ENCODE peak calls at places on chromosomes 11 and 22, in nine cellular contexts. I is K562, S is thoracic aorta, L is ovary, E is HL-60, O is tibial artery, K is esophagus muscularis mucosa, Z is body of pancreas, P is HepG2. W is an unnamed sample.

GRCh38 chr11:74691755-74692154 is 39.5 kb downstream of the CHRDL2 start:
- DNase-seq in E (no peak), I (no peak), O (no peak), P (no peak), S (no peak), K (no peak), Z (no peak), L (no peak), W (no peak)

GRCh38 chr11:119727523-119728081 is 1.4 kb downstream of the NECTIN1 start:
- DNase-seq in O (no peak), Z (peak; percentile 65), K (no peak), S (no peak), P (no peak), L (peak; percentile 32), E (no peak), I (peak; percentile 39), W (no peak)

GRCh38 chr22:19880786-19881569 is 26.3 kb upstream of the GNB1L start:
- DNase-seq in K (no peak), L (peak; percentile 21), Z (peak; percentile 24), E (no peak), S (no peak), I (peak; percentile 90), P (peak; percentile 96), O (peak; percentile 64), W (peak; percentile 40)

GRCh38 chr22:32389685-32390084 is 22.4 kb downstream of the RTCB start:
- DNase-seq in O (no peak), I (no peak), P (no peak), K (no peak), L (no peak), Z (no peak), S (no peak), E (no peak), W (peak; percentile 38)

GRCh38 chr11:1202776-1203504 is 19.9 kb upstream of the MUC5B start:
- DNase-seq in L (peak; percentile 53), I (peak; percentile 91), P (peak; percentile 24), Z (peak; percentile 64), E (peak; percentile 24), K (no peak), S (no peak), O (peak; percentile 73), W (peak; percentile 51)

GRCh38 chr22:26485991-26486390 is 2.3 kb downstream of the SRRD start:
- DNase-seq in L (no peak), I (no peak), K (no peak), O (no peak), P (no peak), S (no peak), Z (no peak), E (no peak), W (no peak)

GRCh38 chr22:38350444-38351359 is 33.5 kb upstream of the CSNK1E start:
- DNase-seq in Z (no peak), I (no peak), E (no peak), P (no peak), K (peak; percentile 62), O (peak; percentile 51), L (no peak), S (no peak), W (peak; percentile 28)

GRCh38 chr11:57597461-57597892 is at the start of gene SERPING1:
- DNase-seq in Z (peak; percentile 61), I (no peak), K (peak; percentile 97), E (no peak), P (no peak), O (peak; percentile 93), S (peak; percentile 58), L (peak; percentile 90), W (peak; percentile 41)

GRCh38 chr11:119754656-119755350 is 25.8 kb upstream of the NECTIN1 start:
- DNase-seq in O (no peak), S (no peak), Z (no peak), K (no peak), E (no peak), L (no peak), P (no peak), I (no peak), W (no peak)

GRCh38 chr22:43408009-43408408 is 3.8 kb upstream of the MPPED1 start:
- DNase-seq in Z (no peak), S (no peak), K (no peak), O (no peak), P (peak; percentile 46), E (no peak), L (no peak), I (no peak), W (no peak)

GRCh38 chr22:30416843-30417242 is 8.7 kb upstream of the MTFP1 start:
- DNase-seq in L (no peak), K (no peak), P (no peak), I (no peak), Z (no peak), O (no peak), E (no peak), S (no peak), W (no peak)

GRCh38 chr22:30413745-30414524 is 11.6 kb upstream of the MTFP1 start:
- DNase-seq in O (no peak), Z (no peak), I (no peak), L (no peak), S (no peak), E (no peak), P (no peak), K (no peak), W (no peak)

GRCh38 chr22:30413001-30413400 is 12.6 kb upstream of the MTFP1 start:
- DNase-seq in K (no peak), S (no peak), O (no peak), I (no peak), P (no peak), L (no peak), Z (no peak), E (no peak), W (no peak)

GRCh38 chr22:30414525-30415047 is 11.0 kb upstream of the MTFP1 start:
- DNase-seq in K (no peak), Z (no peak), I (no peak), S (no peak), O (no peak), P (no peak), E (no peak), L (no peak), W (no peak)

GRCh38 chr22:30416403-30416802 is 9.2 kb upstream of the MTFP1 start:
- DNase-seq in E (no peak), Z (no peak), S (no peak), P (peak; percentile 70), L (no peak), K (no peak), O (no peak), I (no peak), W (no peak)
- H3K27ac ChIP-seq in E (no peak overlapping the region), Z (no peak overlapping the region), S (no peak overlapping the region), P (no peak overlapping the region), L (no peak overlapping the region), K (no peak overlapping the region), O (no peak overlapping the region), I (no peak overlapping the region), W (peak overlapping the region; percentile 88)

DNA sequence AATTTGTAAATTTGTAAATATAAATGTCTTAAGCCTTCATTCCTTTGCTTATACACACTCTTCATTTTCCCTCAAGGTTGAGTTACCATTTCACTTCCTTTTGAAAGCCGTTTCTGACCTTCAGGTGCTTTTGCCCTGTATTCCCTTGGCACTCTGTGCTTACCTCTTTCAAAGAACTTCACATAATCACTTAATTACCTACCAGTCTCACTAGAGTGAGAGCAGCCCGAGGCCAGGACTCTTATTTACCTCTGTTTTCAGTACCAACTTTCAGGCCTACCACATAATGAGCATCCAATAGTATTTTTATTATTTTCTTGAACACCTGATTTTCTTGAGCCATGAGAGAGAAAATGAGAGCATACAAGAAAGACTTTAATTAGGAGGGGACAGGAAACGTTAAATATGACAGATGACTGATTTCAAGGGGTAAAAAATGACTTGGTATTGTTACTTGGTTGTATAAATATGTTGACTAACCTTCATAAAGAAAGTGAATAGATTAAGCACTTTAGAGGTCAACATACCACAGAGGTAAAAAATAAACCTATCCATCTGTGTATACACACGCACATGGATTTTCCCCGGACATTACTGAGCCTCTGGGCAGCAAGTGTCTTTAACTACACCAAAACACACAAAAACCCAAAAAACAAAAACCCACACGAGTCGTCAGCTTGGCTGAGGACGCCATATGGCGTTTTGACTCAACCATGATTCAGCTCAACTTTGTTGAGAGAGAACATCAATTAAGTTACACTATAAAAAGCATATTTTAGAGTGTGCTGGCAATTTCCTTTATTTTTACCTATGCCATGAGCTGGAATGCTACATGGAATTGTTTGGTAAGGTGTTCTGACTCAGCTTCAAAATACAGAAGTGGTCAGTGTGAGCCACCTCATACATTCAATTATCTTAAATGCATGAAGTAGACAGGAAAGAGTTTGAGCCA is 7.6 kb downstream of the ATXN10 start:
- DNase-seq in E (no peak), L (no peak), P (no peak), K (no peak), Z (no peak), O (no peak), S (no peak), I (no peak), W (no peak)
- H3K4me3 ChIP-seq in E (no peak overlapping the region), L (no peak overlapping the region), P (no peak overlapping the region), K (no peak overlapping the region), Z (no peak overlapping the region), O (no peak overlapping the region), S (no peak overlapping the region), I (no peak overlapping the region), W (no peak overlapping the region)

GRCh38 chr22:45298934-45299505 is 10.7 kb upstream of the FAM118A start:
- DNase-seq in K (no peak), E (no peak), I (no peak), S (no peak), P (no peak), L (no peak), O (no peak), Z (no peak), W (no peak)

GRCh38 chr22:45302751-45303150 is 7.0 kb upstream of the FAM118A start:
- DNase-seq in L (no peak), O (no peak), K (no peak), I (no peak), S (no peak), P (no peak), E (no peak), Z (no peak), W (no peak)

GRCh38 chr22:45304971-45305370 is 4.8 kb upstream of the FAM118A start:
- DNase-seq in P (no peak), E (no peak), O (no peak), S (no peak), K (no peak), Z (no peak), I (no peak), L (no peak), W (no peak)

GRCh38 chr22:45305456-45306065 is 4.2 kb upstream of the FAM118A start:
- DNase-seq in P (peak; percentile 45), Z (no peak), I (no peak), S (no peak), E (no peak), K (no peak), O (no peak), L (no peak), W (no peak)

DNA sequence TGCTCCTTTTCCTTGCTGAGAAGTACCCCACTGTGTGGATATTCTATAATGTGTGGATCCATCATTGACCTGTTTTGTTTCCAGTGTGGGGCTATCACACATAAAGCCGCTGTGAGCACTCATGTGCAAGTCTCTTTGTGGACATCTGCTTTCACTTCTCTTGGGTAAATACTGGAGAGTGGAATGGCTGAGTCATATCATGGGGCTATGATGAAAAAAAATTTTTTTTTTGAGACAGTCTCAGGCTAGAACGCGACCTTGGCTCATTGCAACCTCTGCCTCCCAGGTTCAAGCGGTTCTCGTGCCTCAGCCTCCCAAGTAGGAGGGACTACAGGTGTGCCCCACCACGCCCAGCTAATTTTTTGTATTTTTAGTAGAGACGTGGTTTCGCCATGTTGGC is 7.7 kb upstream of the FAM118A start:
- DNase-seq in K (no peak), Z (no peak), L (no peak), E (no peak), S (no peak), I (no peak), O (no peak), P (peak; percentile 81), W (no peak)
- TF ChIP-seq CTCF in K (no peak), Z (no peak), L (no peak), E (no peak), S (no peak), I (no peak), O (no peak), P (no peak), W (no peak)

GRCh38 chr11:43916621-43917020 is 25.8 kb upstream of the C11orf96 start:
- DNase-seq in L (no peak), Z (no peak), K (no peak), O (no peak), E (no peak), P (no peak), I (no peak), S (no peak), W (no peak)
- H3K27ac ChIP-seq in L (peak overlapping the region; percentile 96), Z (no peak overlapping the region), K (no peak overlapping the region), O (peak overlapping the region; percentile 95), E (no peak overlapping the region), P (no peak overlapping the region), I (no peak overlapping the region), S (no peak overlapping the region), W (no peak overlapping the region)

W was measured in dorsolateral prefrontal cortex.